ENCODE peak calls at places on chromosomes 13 and 19, in seven cellular contexts. One of them, this sample, is unnamed.

GRCh38 chr13:67932991-67933390 is 702.9 kb upstream of the PCDH9 start:
- DNase-seq in stomach: no peak
- DNase-seq in SK-N-SH: no peak
- DNase-seq in tibial nerve: no peak
- DNase-seq in A549: no peak
- DNase-seq in upper lobe of left lung: no peak
- DNase-seq in K562: no peak
- DNase-seq in this sample: no peak

GRCh38 chr13:26923824-26924605 is 163.4 kb upstream of the GPR12 start:
- DNase-seq in tibial nerve: no peak
- DNase-seq in K562: no peak
- DNase-seq in A549: no peak
- DNase-seq in stomach: no peak
- DNase-seq in upper lobe of left lung: no peak
- DNase-seq in SK-N-SH: no peak
- DNase-seq in this sample: no peak

GRCh38 chr13:33217256-33217655 is 68.3 kb downstream of the STARD13 start:
- DNase-seq in stomach: no peak
- DNase-seq in upper lobe of left lung: no peak
- DNase-seq in SK-N-SH: no peak
- DNase-seq in A549: no peak
- DNase-seq in K562: no peak
- DNase-seq in tibial nerve: no peak
- DNase-seq in this sample: no peak

GRCh38 chr13:26017932-26018690 is 33.7 kb downstream of the SHISA2 start:
- DNase-seq in K562: no peak
- DNase-seq in stomach: no peak
- DNase-seq in SK-N-SH: no peak
- DNase-seq in tibial nerve: no peak
- DNase-seq in upper lobe of left lung: no peak
- DNase-seq in A549: no peak
- DNase-seq in this sample: no peak

GRCh38 chr19:32671883-32672282 is 3.1 kb downstream of the ANKRD27 start:
- DNase-seq in SK-N-SH: no peak
- DNase-seq in K562: peak; percentile 79
- DNase-seq in A549: no peak
- DNase-seq in upper lobe of left lung: no peak
- DNase-seq in stomach: no peak
- DNase-seq in tibial nerve: no peak
- DNase-seq in this sample: no peak

GRCh38 chr13:51905787-51906186 is 44.0 kb downstream of the CCDC70 start:
- DNase-seq in A549: no peak
- DNase-seq in stomach: no peak
- DNase-seq in SK-N-SH: no peak
- DNase-seq in K562: no peak
- DNase-seq in upper lobe of left lung: no peak
- DNase-seq in tibial nerve: no peak
- DNase-seq in this sample: no peak

GRCh38 chr19:10896851-10897526 is 25.6 kb downstream of the CARM1 start:
- DNase-seq in K562: no peak
- DNase-seq in SK-N-SH: no peak
- DNase-seq in A549: no peak
- DNase-seq in tibial nerve: no peak
- DNase-seq in upper lobe of left lung: no peak
- DNase-seq in stomach: no peak
- DNase-seq in this sample: no peak

GRCh38 chr13:71148391-71148790 is 718.6 kb downstream of the DACH1 start:
- DNase-seq in K562: no peak
- DNase-seq in stomach: no peak
- DNase-seq in tibial nerve: no peak
- DNase-seq in SK-N-SH: no peak
- DNase-seq in A549: no peak
- DNase-seq in upper lobe of left lung: no peak
- DNase-seq in this sample: no peak

GRCh38 chr13:100636441-100636840 is 38.2 kb downstream of the TMTC4 start:
- DNase-seq in stomach: no peak
- DNase-seq in SK-N-SH: no peak
- DNase-seq in upper lobe of left lung: no peak
- DNase-seq in tibial nerve: no peak
- DNase-seq in K562: no peak
- DNase-seq in A549: no peak
- DNase-seq in this sample: no peak

DNA sequence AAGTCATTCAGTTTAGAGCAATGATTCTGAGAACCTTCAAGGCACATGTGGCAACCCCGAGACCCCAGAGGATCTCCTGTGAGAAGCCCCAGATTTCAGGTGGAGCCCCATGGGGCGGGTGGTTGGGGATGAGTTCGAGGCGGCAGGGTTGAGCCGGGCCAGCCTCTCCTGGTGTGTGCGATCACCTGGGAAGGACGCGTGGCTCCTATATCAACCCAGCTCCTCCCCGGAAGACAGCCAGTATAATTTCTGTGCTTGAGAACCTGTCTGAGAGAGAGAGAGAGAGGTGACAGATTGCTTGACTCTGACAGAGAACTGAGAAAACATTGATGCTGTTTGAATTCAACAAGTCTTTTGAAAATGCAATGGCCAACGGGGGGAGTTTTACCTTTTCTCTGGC is 89.0 kb downstream of the TEX29 start:
- DNase-seq in upper lobe of left lung: no peak
- DNase-seq in tibial nerve: no peak
- DNase-seq in K562: no peak
- DNase-seq in SK-N-SH: no peak
- DNase-seq in stomach: no peak
- DNase-seq in A549: no peak
- DNase-seq in this sample: no peak
- TF ChIP-seq EP300 in upper lobe of left lung: no peak
- TF ChIP-seq EP300 in tibial nerve: no peak
- TF ChIP-seq EP300 in K562: no peak
- TF ChIP-seq EP300 in SK-N-SH: no peak
- TF ChIP-seq EP300 in stomach: no peak
- TF ChIP-seq EP300 in A549: no peak
- TF ChIP-seq EP300 in this sample: no peak

GRCh38 chr19:55603115-55603514 is 2.3 kb upstream of the ZNF865 start:
- DNase-seq in upper lobe of left lung: no peak
- DNase-seq in K562: no peak
- DNase-seq in stomach: no peak
- DNase-seq in tibial nerve: no peak
- DNase-seq in SK-N-SH: no peak
- DNase-seq in A549: no peak
- DNase-seq in this sample: no peak

GRCh38 chr19:55599468-55600335 is at the start of the genes FIZ1 and ZNF524:
- DNase-seq in SK-N-SH: peak; percentile 92
- DNase-seq in stomach: peak; percentile 99
- DNase-seq in tibial nerve: peak; percentile 99
- DNase-seq in upper lobe of left lung: peak; percentile 97
- DNase-seq in A549: peak; percentile 90
- DNase-seq in K562: peak; percentile 92
- DNase-seq in this sample: peak; percentile 99

GRCh38 chr19:55600336-55601028 is 394 bp downstream of the ZNF524 start:
- DNase-seq in tibial nerve: no peak
- DNase-seq in SK-N-SH: peak; percentile 89
- DNase-seq in upper lobe of left lung: peak; percentile 78
- DNase-seq in K562: no peak
- DNase-seq in stomach: no peak
- DNase-seq in A549: peak; percentile 57
- DNase-seq in this sample: peak; percentile 80

GRCh38 chr19:55602104-55603001 is 2.3 kb downstream of the ZNF524 start:
- DNase-seq in K562: no peak
- DNase-seq in upper lobe of left lung: no peak
- DNase-seq in SK-N-SH: no peak
- DNase-seq in A549: no peak
- DNase-seq in stomach: no peak
- DNase-seq in tibial nerve: no peak
- DNase-seq in this sample: no peak

DNA sequence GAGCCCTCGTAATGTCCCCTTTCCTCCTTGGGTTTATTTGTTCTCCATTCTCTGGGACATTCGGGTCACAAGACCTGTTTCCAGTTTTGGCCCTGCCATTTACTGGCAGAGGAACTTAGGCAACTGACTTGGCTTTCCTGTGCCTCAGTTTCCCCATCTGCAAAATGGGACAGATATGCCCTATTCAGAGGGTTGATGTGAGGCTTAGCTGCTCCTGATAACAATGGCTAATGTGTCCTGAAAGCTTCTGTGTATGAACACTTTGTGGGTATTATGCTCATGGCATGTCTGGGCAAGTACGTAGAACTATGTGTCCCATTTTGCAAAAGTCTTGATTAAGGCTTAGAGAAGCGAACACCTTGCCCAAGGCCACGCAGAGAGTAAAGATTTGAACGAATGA is 1.0 kb downstream of the ZNF524 start:
- DNase-seq in tibial nerve: no peak
- DNase-seq in A549: no peak
- DNase-seq in K562: no peak
- DNase-seq in SK-N-SH: no peak
- DNase-seq in upper lobe of left lung: no peak
- DNase-seq in stomach: no peak
- DNase-seq in this sample: no peak
- H3K27ac ChIP-seq in tibial nerve: peak overlapping the region; percentile 91
- H3K27ac ChIP-seq in A549: peak overlapping the region; percentile 95
- H3K27ac ChIP-seq in K562: peak overlapping the region; percentile 0
- H3K27ac ChIP-seq in SK-N-SH: peak overlapping the region; percentile 98
- H3K27ac ChIP-seq in upper lobe of left lung: peak overlapping the region; percentile 99
- H3K27ac ChIP-seq in stomach: peak overlapping the region; percentile 90
- H3K27ac ChIP-seq in this sample: no peak overlapping the region

GRCh38 chr13:63377986-63378385 is 1962.3 kb upstream of the PCDH20 start:
- DNase-seq in tibial nerve: no peak
- DNase-seq in upper lobe of left lung: no peak
- DNase-seq in SK-N-SH: no peak
- DNase-seq in K562: no peak
- DNase-seq in stomach: no peak
- DNase-seq in A549: no peak
- DNase-seq in this sample: no peak
- TF ChIP-seq CTCF in tibial nerve: no peak
- TF ChIP-seq CTCF in upper lobe of left lung: no peak
- TF ChIP-seq CTCF in SK-N-SH: no peak
- TF ChIP-seq CTCF in K562: no peak
- TF ChIP-seq CTCF in stomach: no peak
- TF ChIP-seq CTCF in A549: no peak
- TF ChIP-seq CTCF in this sample: no peak

GRCh38 chr19:16327911-16328823 is 3.5 kb downstream of the KLF2 start:
- DNase-seq in tibial nerve: peak; percentile 92
- DNase-seq in SK-N-SH: no peak
- DNase-seq in K562: no peak
- DNase-seq in upper lobe of left lung: peak; percentile 94
- DNase-seq in A549: no peak
- DNase-seq in stomach: peak; percentile 73
- DNase-seq in this sample: peak; percentile 77
- TF ChIP-seq EP300 in tibial nerve: peak; percentile 91
- TF ChIP-seq EP300 in SK-N-SH: no peak
- TF ChIP-seq EP300 in K562: no peak
- TF ChIP-seq EP300 in upper lobe of left lung: no peak
- TF ChIP-seq EP300 in A549: no peak
- TF ChIP-seq EP300 in stomach: peak; percentile 61
- TF ChIP-seq EP300 in this sample: peak; percentile 82

GRCh38 chr19:50897191-50897607 is 14.0 kb downstream of the KLK4 start:
- DNase-seq in tibial nerve: no peak
- DNase-seq in K562: no peak
- DNase-seq in stomach: no peak
- DNase-seq in upper lobe of left lung: no peak
- DNase-seq in SK-N-SH: no peak
- DNase-seq in A549: no peak
- DNase-seq in this sample: no peak
- H3K27ac ChIP-seq in tibial nerve: no peak overlapping the region
- H3K27ac ChIP-seq in K562: no peak overlapping the region
- H3K27ac ChIP-seq in stomach: no peak overlapping the region
- H3K27ac ChIP-seq in upper lobe of left lung: no peak overlapping the region
- H3K27ac ChIP-seq in SK-N-SH: no peak overlapping the region
- H3K27ac ChIP-seq in A549: no peak overlapping the region
- H3K27ac ChIP-seq in this sample: no peak overlapping the region